ENCODE peak calls at places on chromosomes 12 and 14, in nine cellular contexts. L, N, X, B, M, J, C, U and O are unnamed samples.

GRCh38 chr14:103121846-103122577 is 1.2 kb upstream of the TNFAIP2 start:
- DNase-seq in J (peak; percentile 73), U (peak; percentile 93), L (peak; percentile 91), N (no peak), M (no peak), B (no peak), X (peak; percentile 68), C (no peak), O (peak; percentile 41)

GRCh38 chr12:51972849-51973273 is 21.4 kb downstream of the ACVR1B start:
- DNase-seq in M (no peak), X (peak; percentile 97), L (peak; percentile 36), C (peak; percentile 46), U (peak; percentile 46), N (peak; percentile 49), B (no peak), J (peak; percentile 97), O (peak; percentile 99)

GRCh38 chr14:65255583-65256443 is 153.5 kb upstream of the MAX start:
- DNase-seq in B (no peak), U (no peak), C (no peak), M (no peak), L (no peak), X (no peak), J (no peak), N (no peak), O (peak; percentile 84)

GRCh38 chr14:103871596-103872480 is 24.5 kb upstream of the PPP1R13B start:
- DNase-seq in U (peak; percentile 85), M (no peak), J (no peak), L (peak; percentile 58), B (no peak), N (peak; percentile 78), X (no peak), C (peak; percentile 65), O (peak; percentile 41)

GRCh38 chr14:99259327-99259726 is 12.7 kb downstream of the BCL11B start:
- DNase-seq in X (no peak), L (no peak), U (no peak), C (peak; percentile 81), N (no peak), J (no peak), M (no peak), B (no peak), O (no peak)

GRCh38 chr12:4685317-4685716 is 34.9 kb upstream of the GALNT8 start:
- DNase-seq in J (no peak), X (no peak), B (no peak), U (no peak), N (no peak), L (no peak), M (no peak), C (no peak), O (no peak)

GRCh38 chr12:10027311-10028099 is 3.0 kb upstream of the CLEC9A start:
- DNase-seq in M (no peak), U (no peak), B (no peak), J (peak; percentile 22), C (no peak), X (peak; percentile 51), N (no peak), L (no peak), O (peak; percentile 70)

GRCh38 chr14:61644834-61645233 is 50.5 kb upstream of the HIF1A start:
- DNase-seq in U (no peak), L (no peak), B (no peak), C (no peak), J (no peak), X (peak; percentile 25), N (no peak), M (no peak), O (no peak)

GRCh38 chr12:57237952-57238853 is 8.7 kb downstream of the SHMT2 start:
- DNase-seq in M (no peak), J (no peak), U (peak; percentile 59), X (peak; percentile 22), L (peak; percentile 49), B (no peak), C (no peak), N (no peak), O (no peak)

GRCh38 chr14:104335176-104335575 is 196.8 kb downstream of the KIF26A start:
- DNase-seq in C (no peak), J (no peak), X (no peak), U (no peak), L (no peak), M (no peak), N (no peak), B (no peak), O (no peak)

GRCh38 chr12:46124848-46125619 is 134.7 kb upstream of the SCAF11 start:
- DNase-seq in B (no peak), M (peak; percentile 58), N (peak; percentile 23), L (no peak), J (peak; percentile 75), X (peak; percentile 82), U (peak; percentile 35), C (peak; percentile 60), O (peak; percentile 38)

GRCh38 chr14:21498540-21499526 is 12.3 kb downstream of the METTL3 start:
- DNase-seq in M (no peak), C (peak; percentile 58), U (no peak), L (no peak), X (peak; percentile 59), N (peak; percentile 10), B (no peak), J (peak; percentile 55), O (peak; percentile 20)

GRCh38 chr14:73235531-73236155 is 1.7 kb upstream of the PAPLN start:
- DNase-seq in L (no peak), M (no peak), B (no peak), C (no peak), N (no peak), X (peak; percentile 58), J (no peak), U (no peak), O (no peak)

DNA sequence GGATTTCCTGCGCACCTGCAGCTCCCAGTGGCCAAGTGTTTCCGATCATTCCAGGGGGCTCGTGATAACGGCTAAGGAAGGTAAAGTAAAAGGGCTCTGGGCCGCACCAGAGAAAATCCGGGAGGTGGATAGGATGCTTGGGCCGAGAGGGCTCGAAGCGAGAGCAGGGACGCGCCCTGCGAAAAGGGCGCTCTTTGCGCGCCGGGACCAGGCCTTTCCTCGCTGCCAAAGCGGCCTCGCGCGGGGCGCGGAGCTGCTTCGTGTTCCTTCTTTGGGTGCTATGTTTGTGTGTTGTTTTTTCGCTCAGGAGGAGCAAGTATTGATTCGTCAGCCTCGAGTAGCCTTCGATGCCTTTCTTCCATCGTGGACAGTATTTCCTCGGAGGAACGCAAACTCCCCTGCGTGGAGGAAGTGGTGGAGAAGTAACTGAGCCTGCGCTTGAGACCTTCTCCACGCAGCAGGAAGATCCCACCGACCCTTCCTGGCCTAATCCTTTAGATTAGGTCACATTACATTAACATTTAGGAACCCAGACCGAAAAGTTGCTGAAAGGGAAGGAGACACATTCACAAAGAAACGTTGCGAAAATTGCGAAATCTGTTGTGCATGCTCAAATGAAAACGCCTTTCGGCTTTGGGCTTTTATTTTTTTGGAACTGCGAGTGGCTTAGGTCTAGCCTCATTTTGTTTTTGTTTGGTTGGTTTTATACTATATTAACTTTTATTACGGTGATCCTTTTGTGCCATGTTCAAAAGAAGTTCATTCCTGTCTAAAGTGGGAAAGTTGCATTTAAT is 1.3 kb downstream of the MYF6 start:
- DNase-seq in U (no peak), C (no peak), J (no peak), L (no peak), X (peak; percentile 10), N (no peak), B (no peak), M (no peak), O (no peak)
- H3K4me3 ChIP-seq in U (no peak overlapping the region), C (no peak overlapping the region), J (no peak overlapping the region), L (peak overlapping the region; percentile 76), X (peak overlapping the region; percentile 25), N (no peak overlapping the region), B (peak overlapping the region; percentile 22), M (no peak overlapping the region), O (peak overlapping the region; percentile 19)

DNA sequence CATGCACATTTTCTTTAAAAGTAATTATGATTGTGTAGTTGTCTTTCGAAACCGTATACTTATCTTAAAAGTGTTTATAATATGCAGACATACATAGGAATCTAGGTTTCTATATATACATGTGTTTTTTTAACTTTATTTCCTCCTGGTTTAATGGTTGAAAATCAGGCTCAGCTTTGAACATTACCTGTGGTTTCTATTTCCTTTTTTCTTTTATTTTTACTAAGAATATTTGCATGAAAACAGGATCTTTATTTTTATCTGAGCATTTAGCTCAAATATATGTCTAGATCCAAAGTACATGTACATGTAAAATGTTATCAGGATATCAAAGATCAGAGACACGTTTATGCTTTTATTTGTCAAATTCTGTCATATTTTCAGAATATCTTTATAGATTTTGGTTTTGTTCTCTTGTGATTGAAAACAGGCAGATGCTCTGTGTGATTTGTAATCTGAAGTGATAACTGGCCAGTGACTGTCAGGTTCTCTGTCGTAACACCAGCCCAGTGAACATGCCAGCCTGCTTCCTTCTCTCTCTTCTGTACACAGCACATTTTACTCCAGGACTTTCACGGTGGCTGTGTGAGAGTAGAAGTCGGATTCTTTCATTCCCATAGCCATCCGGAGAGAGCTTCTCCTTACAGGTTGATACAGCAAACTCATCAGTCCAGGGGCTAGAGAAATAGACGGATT is 13.7 kb downstream of the TCTN1 start:
- DNase-seq in U (no peak), N (no peak), C (no peak), J (no peak), B (no peak), L (no peak), X (no peak), M (no peak), O (no peak)
- H3K4me3 ChIP-seq in U (no peak overlapping the region), N (no peak overlapping the region), C (no peak overlapping the region), J (no peak overlapping the region), B (no peak overlapping the region), L (no peak overlapping the region), X (no peak overlapping the region), M (no peak overlapping the region), O (no peak overlapping the region)

GRCh38 chr14:41606249-41607118 is at the start of gene LRFN5:
- DNase-seq in C (no peak), N (no peak), X (peak; percentile 17), U (peak; percentile 61), L (peak; percentile 36), B (peak; percentile 34), J (no peak), M (no peak), O (peak; percentile 40)
- H3K4me3 ChIP-seq in C (no peak within 1 kb of the TSS), N (no peak within 1 kb of the TSS), X (peak within 1 kb of the TSS; percentile 64), U (peak within 1 kb of the TSS; percentile 57), L (peak within 1 kb of the TSS; percentile 64), B (peak within 1 kb of the TSS; percentile 67), J (no peak within 1 kb of the TSS), M (peak within 1 kb of the TSS; percentile 79), O (peak within 1 kb of the TSS; percentile 88)

GRCh38 chr14:36661506-36662257 is at the start of gene PAX9:
- DNase-seq in C (no peak), L (peak; percentile 77), U (peak; percentile 60), J (peak; percentile 70), M (no peak), N (no peak), X (no peak), B (no peak), O (peak; percentile 24)
- H3K4me3 ChIP-seq in C (no peak within 1 kb of the TSS), L (peak within 1 kb of the TSS; percentile 60), U (peak within 1 kb of the TSS; percentile 36), J (no peak within 1 kb of the TSS), M (peak within 1 kb of the TSS; percentile 36), N (no peak within 1 kb of the TSS), X (no peak within 1 kb of the TSS), B (peak within 1 kb of the TSS; percentile 24), O (peak within 1 kb of the TSS; percentile 54)

GRCh38 chr12:64583395-64584172 is 26.7 kb upstream of the RASSF3 start:
- DNase-seq in J (peak; percentile 90), M (no peak), C (peak; percentile 19), X (peak; percentile 70), N (no peak), B (no peak), L (no peak), U (no peak), O (peak; percentile 30)
- H3K4me3 ChIP-seq in J (no peak overlapping the region), M (no peak overlapping the region), C (peak overlapping the region; percentile 55), X (peak overlapping the region; percentile 1), N (peak overlapping the region; percentile 58), B (no peak overlapping the region), L (peak overlapping the region; percentile 13), U (peak overlapping the region; percentile 33), O (no peak overlapping the region)